ENCODE peak calls at places on chromosome 4, in five cellular contexts. S is uterus; W is stimulated activated naive CD4-positive, alpha-beta T cell; L is activated naive CD8-positive, alpha-beta T cell treated with anti-CD3 and anti-CD28 coated beads, Interleukin-2, amount 50 U/mL, for 24 hours; Q is activated CD8-positive, alpha-beta memory T cell treated with anti-CD3 and anti-CD28 coated beads, Interleukin-2, amount 50 U/mL, for 4 hours. Z is an unnamed sample.

GRCh38 chr4:169810325-169811323 is 52.9 kb upstream of the HPF1 start:
- DNase-seq in Q (no peak), W (peak; percentile 21), L (no peak), S (no peak), Z (peak; percentile 65)

GRCh38 chr4:2074588-2074987 is 15.5 kb downstream of the NAT8L start:
- DNase-seq in W (no peak), Q (no peak), S (no peak), L (no peak), Z (no peak)

GRCh38 chr4:121726642-121727268 is 30.0 kb upstream of the ANXA5 start:
- DNase-seq in Q (no peak), S (no peak), W (no peak), L (no peak), Z (no peak)

GRCh38 chr4:37438880-37439279 is 194.3 kb downstream of the NWD2 start:
- DNase-seq in Q (no peak), S (no peak), L (no peak), W (no peak), Z (no peak)

GRCh38 chr4:107654694-107655093 is 65.3 kb downstream of the PAPSS1 start:
- DNase-seq in S (no peak), L (no peak), Q (no peak), W (no peak), Z (no peak)

GRCh38 chr4:53688186-53688790 is 97.0 kb upstream of the LNX1 start:
- DNase-seq in L (peak; percentile 55), Q (no peak), W (no peak), S (no peak), Z (no peak)

GRCh38 chr4:3472411-3473141 is 9.5 kb downstream of the DOK7 start:
- DNase-seq in S (no peak), L (no peak), W (no peak), Q (no peak), Z (no peak)

GRCh38 chr4:73919691-73920090 is 50.5 kb downstream of the CXCL1 start:
- DNase-seq in Q (no peak), W (no peak), L (no peak), S (no peak), Z (no peak)

GRCh38 chr4:158450741-158451140 is 70.9 kb upstream of the RXFP1 start:
- DNase-seq in Q (no peak), S (no peak), L (no peak), W (no peak), Z (no peak)

GRCh38 chr4:2375427-2375826 is 43.0 kb downstream of the ZFYVE28 start:
- DNase-seq in W (no peak), L (no peak), S (no peak), Q (no peak), Z (no peak)

GRCh38 chr4:53920116-53920515 is 144.3 kb downstream of the CHIC2 start:
- DNase-seq in S (no peak), Q (no peak), L (no peak), W (no peak), Z (no peak)

GRCh38 chr4:33924239-33924638 is 2320.1 kb downstream of the ARAP2 start:
- DNase-seq in S (no peak), L (no peak), W (no peak), Q (no peak), Z (no peak)

GRCh38 chr4:107800686-107801085 is 24.0 kb upstream of the SGMS2 start:
- DNase-seq in Q (no peak), W (no peak), L (no peak), S (no peak), Z (no peak)

GRCh38 chr4:133493776-133494175 is 344.7 kb downstream of the PCDH10 start:
- DNase-seq in L (no peak), W (no peak), Q (no peak), S (no peak), Z (no peak)

GRCh38 chr4:34720563-34720962 is 1523.8 kb downstream of the ARAP2 start:
- DNase-seq in Q (no peak), L (no peak), S (no peak), W (no peak), Z (no peak)

GRCh38 chr4:123090886-123091285 is 168.5 kb upstream of the NUDT6 start:
- DNase-seq in S (no peak), L (no peak), Q (no peak), W (no peak), Z (no peak)

GRCh38 chr4:8709729-8710360 is 117.3 kb downstream of the CPZ start:
- DNase-seq in Q (no peak), W (no peak), S (peak; percentile 6), L (no peak), Z (no peak)

GRCh38 chr4:156547439-156547838 is 424.2 kb downstream of the PDGFC start:
- DNase-seq in W (no peak), Q (no peak), L (no peak), S (no peak), Z (no peak)

Z was measured in heart right ventricle.